ENCODE peak calls at places on chromosomes 6 and 20, in four cellular contexts. U, X, G and Y are unnamed samples.

GRCh38 chr6:106084106-106084963 is 1.8 kb upstream of the PRDM1 start:
- DNase-seq in U (no peak), X (peak; percentile 78), G (peak; percentile 93), Y (peak; percentile 69)

GRCh38 chr6:46040288-46040687 is 24.6 kb upstream of the CLIC5 start:
- DNase-seq in U (no peak), X (no peak), G (no peak), Y (no peak)

GRCh38 chr6:29510202-29510601 is 22.4 kb upstream of the MAS1L start:
- DNase-seq in U (no peak), X (no peak), G (no peak), Y (no peak)

GRCh38 chr20:9458075-9458818 is 56.1 kb upstream of the LAMP5 start:
- DNase-seq in U (no peak), X (no peak), G (peak; percentile 47), Y (no peak)

GRCh38 chr6:155524249-155524651 is 68.6 kb upstream of the NOX3 start:
- DNase-seq in U (peak; percentile 20), X (no peak), G (peak; percentile 67), Y (no peak)

GRCh38 chr6:13097454-13097853 is 230.9 kb downstream of the TBC1D7 start:
- DNase-seq in U (no peak), X (no peak), G (no peak), Y (no peak)

GRCh38 chr6:8499540-8499939 is 64.2 kb upstream of the SLC35B3 start:
- DNase-seq in U (no peak), X (no peak), G (peak; percentile 3), Y (no peak)

GRCh38 chr6:16687045-16687444 is 74.2 kb downstream of the ATXN1 start:
- DNase-seq in U (no peak), X (no peak), G (no peak), Y (no peak)

GRCh38 chr20:60053125-60053812 is 95.0 kb downstream of the CDH26 start:
- DNase-seq in U (no peak), X (no peak), G (no peak), Y (no peak)

GRCh38 chr20:16363832-16364687 is 209.2 kb downstream of the KIF16B start:
- DNase-seq in U (no peak), X (no peak), G (peak; percentile 7), Y (no peak)

GRCh38 chr20:43916875-43917371 is 2.3 kb downstream of the TOX2 start:
- DNase-seq in U (no peak), X (no peak), G (peak; percentile 50), Y (no peak)

GRCh38 chr20:47318596-47319516 is 37.6 kb downstream of the ZMYND8 start:
- DNase-seq in U (peak; percentile 60), X (no peak), G (peak; percentile 89), Y (no peak)

GRCh38 chr6:157033428-157034140 is 256.4 kb downstream of the ARID1B start:
- DNase-seq in U (no peak), X (no peak), G (peak; percentile 55), Y (peak; percentile 20)

GRCh38 chr20:10513931-10514575 is 78.9 kb downstream of the SLX4IP start:
- DNase-seq in U (no peak), X (no peak), G (peak; percentile 36), Y (no peak)

GRCh38 chr6:52588710-52589091 is 11.8 kb upstream of the TRAM2 start:
- DNase-seq in U (no peak), X (no peak), G (no peak), Y (no peak)

GRCh38 chr20:60117040-60117439 is 158.8 kb downstream of the CDH26 start:
- DNase-seq in U (no peak), X (no peak), G (no peak), Y (no peak)

GRCh38 chr6:152508477-152508876 is 128.7 kb downstream of the SYNE1 start:
- DNase-seq in U (no peak), X (no peak), G (no peak), Y (no peak)

GRCh38 chr6:66489269-66489987 is 782.4 kb upstream of the EYS start:
- DNase-seq in U (no peak), X (no peak), G (no peak), Y (no peak)

GRCh38 chr6:164396071-164397047 is 913.0 kb downstream of the C6orf118 start:
- DNase-seq in U (no peak), X (no peak), G (no peak), Y (no peak)

GRCh38 chr20:3735768-3736167 is 3.3 kb downstream of the HSPA12B start:
- DNase-seq in U (no peak), X (no peak), G (no peak), Y (no peak)

GRCh38 chr6:101146389-101146788 is 247.1 kb upstream of the GRIK2 start:
- DNase-seq in U (no peak), X (no peak), G (peak; percentile 15), Y (no peak)